ENCODE peak calls at places on chromosome 18, in ten cellular contexts. L is GM23338; K is Right ventricle myocardium superior; G is activated B cell treated with CpG ODN at 0.5 μM for 24 hours; S is Panc1; O is right lobe of liver; I is central memory CD8-positive, alpha-beta T cell; Z is A549; H is HCT116; R is T-cell. B is an unnamed sample.

GRCh38 chr18:59718108-59719057 is 21.2 kb upstream of the CCBE1 start:
- ATAC-seq in L (peak; percentile 44), K (no peak), G (no peak), S (no peak), O (no peak), I (no peak), Z (peak; percentile 92), H (no peak), R (no peak), B (peak; percentile 81)

GRCh38 chr18:42578781-42579180 is 536.7 kb downstream of the RIT2 start:
- ATAC-seq in L (no peak), K (no peak), G (no peak), S (no peak), O (no peak), I (no peak), Z (no peak), H (no peak), R (no peak), B (no peak)

GRCh38 chr18:65133610-65134009 is 617.2 kb upstream of the CDH7 start:
- ATAC-seq in L (no peak), K (no peak), G (no peak), S (no peak), O (no peak), I (no peak), Z (no peak), H (no peak), R (no peak), B (no peak)

GRCh38 chr18:35389095-35389618 is 12.0 kb upstream of the ZNF396 start:
- ATAC-seq in L (no peak), K (peak; percentile 81), G (no peak), S (no peak), O (no peak), I (no peak), Z (no peak), H (no peak), R (no peak), B (no peak)

GRCh38 chr18:34990571-34990970 is 50.6 kb upstream of the MAPRE2 start:
- ATAC-seq in L (no peak), K (peak; percentile 62), G (no peak), S (no peak), O (no peak), I (no peak), Z (no peak), H (no peak), R (no peak), B (peak; percentile 82)

GRCh38 chr18:58997811-58998337 is 133.2 kb downstream of the ZNF532 start:
- ATAC-seq in L (no peak), K (peak; percentile 40), G (no peak), S (no peak), O (no peak), I (no peak), Z (peak; percentile 66), H (no peak), R (no peak), B (peak; percentile 77)

GRCh38 chr18:7822435-7823425 is 255.6 kb downstream of the PTPRM start:
- ATAC-seq in L (peak; percentile 50), K (peak; percentile 56), G (no peak), S (no peak), O (peak; percentile 76), I (peak; percentile 69), Z (no peak), H (no peak), R (peak; percentile 37), B (no peak)

GRCh38 chr18:576924-577323 is 3.3 kb upstream of the CETN1 start:
- ATAC-seq in L (no peak), K (no peak), G (no peak), S (no peak), O (no peak), I (no peak), Z (no peak), H (no peak), R (no peak), B (no peak)

GRCh38 chr18:370753-371615 is 103.1 kb upstream of the THOC1 start:
- ATAC-seq in L (no peak), K (peak; percentile 68), G (no peak), S (no peak), O (no peak), I (no peak), Z (no peak), H (no peak), R (no peak), B (peak; percentile 50)

GRCh38 chr18:4119127-4119648 is 335.9 kb downstream of the DLGAP1 start:
- ATAC-seq in L (peak; percentile 98), K (no peak), G (no peak), S (no peak), O (no peak), I (no peak), Z (no peak), H (no peak), R (no peak), B (no peak)

GRCh38 chr18:58975296-58975695 is 110.6 kb downstream of the ZNF532 start:
- ATAC-seq in L (peak; percentile 56), K (peak; percentile 58), G (peak; percentile 23), S (no peak), O (peak; percentile 56), I (no peak), Z (no peak), H (no peak), R (no peak), B (no peak)

GRCh38 chr18:30644158-30644557 is 398.4 kb downstream of the DSC3 start:
- ATAC-seq in L (no peak), K (no peak), G (no peak), S (no peak), O (no peak), I (no peak), Z (no peak), H (no peak), R (no peak), B (no peak)

GRCh38 chr18:28177828-28178635 is 1.1 kb upstream of the CDH2 start:
- ATAC-seq in L (peak; percentile 49), K (peak; percentile 55), G (no peak), S (peak; percentile 76), O (peak; percentile 43), I (no peak), Z (peak; percentile 68), H (no peak), R (peak; percentile 52), B (peak; percentile 54)

GRCh38 chr18:62767321-62767720 is 52.0 kb downstream of the PHLPP1 start:
- ATAC-seq in L (no peak), K (no peak), G (no peak), S (no peak), O (peak; percentile 10), I (no peak), Z (no peak), H (no peak), R (no peak), B (no peak)

GRCh38 chr18:11146238-11146946 is 3.0 kb downstream of the PIEZO2 start:
- ATAC-seq in L (peak; percentile 16), K (peak; percentile 92), G (no peak), S (no peak), O (peak; percentile 82), I (no peak), Z (no peak), H (no peak), R (no peak), B (no peak)

GRCh38 chr18:31510319-31510718 is 12.3 kb downstream of the DSG2 start:
- ATAC-seq in L (no peak), K (no peak), G (no peak), S (no peak), O (no peak), I (no peak), Z (no peak), H (no peak), R (no peak), B (no peak)

GRCh38 chr18:56645415-56646016 is 5.6 kb upstream of the WDR7 start:
- ATAC-seq in L (no peak), K (no peak), G (no peak), S (no peak), O (peak; percentile 26), I (no peak), Z (no peak), H (peak; percentile 69), R (no peak), B (peak; percentile 52)

GRCh38 chr18:61892683-61893303 is at the start of gene RNF152:
- ATAC-seq in L (peak; percentile 60), K (peak; percentile 5), G (no peak), S (peak; percentile 35), O (peak; percentile 41), I (peak; percentile 13), Z (no peak), H (no peak), R (peak; percentile 38), B (peak; percentile 53)

GRCh38 chr18:56662502-56662901 is 11.3 kb downstream of the WDR7 start:
- ATAC-seq in L (no peak), K (no peak), G (no peak), S (no peak), O (no peak), I (no peak), Z (no peak), H (no peak), R (no peak), B (no peak)

GRCh38 chr18:74281639-74282358 is 10.0 kb downstream of the CYB5A start:
- ATAC-seq in L (peak; percentile 8), K (peak; percentile 55), G (no peak), S (no peak), O (peak; percentile 35), I (no peak), Z (peak; percentile 13), H (no peak), R (no peak), B (no peak)

GRCh38 chr18:23862071-23862470 is 152.5 kb upstream of the TTC39C start:
- ATAC-seq in L (no peak), K (peak; percentile 20), G (no peak), S (peak; percentile 64), O (no peak), I (no peak), Z (no peak), H (no peak), R (no peak), B (peak; percentile 84)

GRCh38 chr18:21851327-21851961 is 110.9 kb downstream of the MIB1 start:
- ATAC-seq in L (no peak), K (peak; percentile 68), G (no peak), S (no peak), O (peak; percentile 76), I (no peak), Z (no peak), H (no peak), R (no peak), B (no peak)

GRCh38 chr18:6315556-6316331 is 99.0 kb downstream of the L3MBTL4 start:
- ATAC-seq in L (no peak), K (peak; percentile 31), G (no peak), S (no peak), O (peak; percentile 89), I (no peak), Z (no peak), H (no peak), R (no peak), B (no peak)

GRCh38 chr18:63001861-63002260 is 286.5 kb downstream of the PHLPP1 start:
- ATAC-seq in L (no peak), K (no peak), G (no peak), S (no peak), O (no peak), I (no peak), Z (no peak), H (no peak), R (no peak), B (no peak)

GRCh38 chr18:7879717-7880116 is 312.6 kb downstream of the PTPRM start:
- ATAC-seq in L (no peak), K (no peak), G (no peak), S (no peak), O (no peak), I (no peak), Z (no peak), H (no peak), R (no peak), B (no peak)

GRCh38 chr18:12430137-12430990 is 22.6 kb downstream of the PRELID3A start:
- ATAC-seq in L (no peak), K (no peak), G (no peak), S (no peak), O (no peak), I (no peak), Z (no peak), H (no peak), R (no peak), B (no peak)

GRCh38 chr18:48222118-48222517 is 187.1 kb downstream of the ZBTB7C start:
- ATAC-seq in L (no peak), K (peak; percentile 65), G (no peak), S (no peak), O (peak; percentile 92), I (peak; percentile 36), Z (peak; percentile 54), H (peak; percentile 42), R (peak; percentile 50), B (peak; percentile 49)

GRCh38 chr18:24321071-24321470 is 76.6 kb downstream of the OSBPL1A start:
- ATAC-seq in L (no peak), K (no peak), G (no peak), S (no peak), O (no peak), I (no peak), Z (no peak), H (no peak), R (no peak), B (no peak)

B was measured in SK-N-SH treated with all-trans-retinoic acid at 6 μM for 48 hours.